ENCODE peak calls at places on chromosomes 1 and 21, in six cellular contexts. One of them, this sample, is unnamed.
A peak's percentile ranks its signal among the peaks of the same experiment; 100 is the strongest.

GRCh38 chr21:35252831-35253230 is 203.7 kb upstream of the RUNX1 start:
- DNase-seq in Calu3: no peak
- DNase-seq in GM06990: no peak
- DNase-seq in glutamatergic neuron: no peak
- DNase-seq in endodermal cell: no peak
- DNase-seq in fibroblast of lung: peak; percentile 28
- DNase-seq in this sample: no peak

GRCh38 chr1:26350701-26351590 is 3.0 kb downstream of the CRYBG2 start:
- DNase-seq in fibroblast of lung: no peak
- DNase-seq in GM06990: no peak
- DNase-seq in glutamatergic neuron: no peak
- DNase-seq in endodermal cell: peak; percentile 83
- DNase-seq in Calu3: no peak
- DNase-seq in this sample: no peak

GRCh38 chr1:216054593-216054992 is 368.7 kb downstream of the USH2A start:
- DNase-seq in GM06990: peak; percentile 17
- DNase-seq in fibroblast of lung: no peak
- DNase-seq in glutamatergic neuron: no peak
- DNase-seq in Calu3: no peak
- DNase-seq in endodermal cell: no peak
- DNase-seq in this sample: no peak

GRCh38 chr21:41458121-41458520 is 32.1 kb downstream of the MX1 start:
- DNase-seq in endodermal cell: no peak
- DNase-seq in fibroblast of lung: no peak
- DNase-seq in Calu3: no peak
- DNase-seq in glutamatergic neuron: no peak
- DNase-seq in GM06990: no peak
- DNase-seq in this sample: no peak

GRCh38 chr1:89044970-89045695 is 19.9 kb downstream of the GBP1 start:
- DNase-seq in endodermal cell: no peak
- DNase-seq in fibroblast of lung: no peak
- DNase-seq in GM06990: no peak
- DNase-seq in glutamatergic neuron: no peak
- DNase-seq in Calu3: no peak
- DNase-seq in this sample: no peak

GRCh38 chr1:99970713-99971255 is 988 bp downstream of the SLC35A3 start:
- DNase-seq in glutamatergic neuron: no peak
- DNase-seq in Calu3: no peak
- DNase-seq in GM06990: no peak
- DNase-seq in endodermal cell: no peak
- DNase-seq in fibroblast of lung: peak; percentile 7
- DNase-seq in this sample: no peak

GRCh38 chr21:37849703-37850102 is 66.6 kb downstream of the KCNJ6 start:
- DNase-seq in Calu3: no peak
- DNase-seq in endodermal cell: no peak
- DNase-seq in glutamatergic neuron: no peak
- DNase-seq in GM06990: no peak
- DNase-seq in fibroblast of lung: peak; percentile 44
- DNase-seq in this sample: no peak

GRCh38 chr1:165833358-165833757 is 5.9 kb downstream of the UCK2 start:
- DNase-seq in glutamatergic neuron: no peak
- DNase-seq in endodermal cell: no peak
- DNase-seq in Calu3: no peak
- DNase-seq in fibroblast of lung: no peak
- DNase-seq in GM06990: no peak
- DNase-seq in this sample: no peak

GRCh38 chr1:228262475-228262874 is 54.6 kb downstream of the OBSCN start:
- DNase-seq in fibroblast of lung: no peak
- DNase-seq in Calu3: no peak
- DNase-seq in glutamatergic neuron: no peak
- DNase-seq in GM06990: no peak
- DNase-seq in endodermal cell: peak; percentile 17
- DNase-seq in this sample: no peak

GRCh38 chr1:228263636-228264035 is 55.8 kb downstream of the OBSCN start:
- DNase-seq in endodermal cell: no peak
- DNase-seq in Calu3: no peak
- DNase-seq in glutamatergic neuron: no peak
- DNase-seq in GM06990: no peak
- DNase-seq in fibroblast of lung: no peak
- DNase-seq in this sample: no peak

GRCh38 chr1:228264100-228264816 is 56.4 kb downstream of the OBSCN start:
- DNase-seq in endodermal cell: no peak
- DNase-seq in Calu3: no peak
- DNase-seq in GM06990: no peak
- DNase-seq in glutamatergic neuron: no peak
- DNase-seq in fibroblast of lung: no peak
- DNase-seq in this sample: peak; percentile 68

GRCh38 chr1:228267962-228268890 is 60.4 kb downstream of the OBSCN start:
- DNase-seq in glutamatergic neuron: no peak
- DNase-seq in endodermal cell: peak; percentile 61
- DNase-seq in Calu3: no peak
- DNase-seq in GM06990: no peak
- DNase-seq in fibroblast of lung: no peak
- DNase-seq in this sample: peak; percentile 75

GRCh38 chr1:228265167-228265566 is 57.3 kb downstream of the OBSCN start:
- DNase-seq in Calu3: no peak
- DNase-seq in glutamatergic neuron: no peak
- DNase-seq in endodermal cell: no peak
- DNase-seq in GM06990: no peak
- DNase-seq in fibroblast of lung: peak; percentile 46
- DNase-seq in this sample: no peak
- TF ChIP-seq CTCF in Calu3: no peak
- TF ChIP-seq CTCF in glutamatergic neuron: no peak
- TF ChIP-seq CTCF in endodermal cell: no peak
- TF ChIP-seq CTCF in GM06990: no peak
- TF ChIP-seq CTCF in fibroblast of lung: peak; percentile 38
- TF ChIP-seq CTCF in this sample: peak; percentile 42

DNA sequence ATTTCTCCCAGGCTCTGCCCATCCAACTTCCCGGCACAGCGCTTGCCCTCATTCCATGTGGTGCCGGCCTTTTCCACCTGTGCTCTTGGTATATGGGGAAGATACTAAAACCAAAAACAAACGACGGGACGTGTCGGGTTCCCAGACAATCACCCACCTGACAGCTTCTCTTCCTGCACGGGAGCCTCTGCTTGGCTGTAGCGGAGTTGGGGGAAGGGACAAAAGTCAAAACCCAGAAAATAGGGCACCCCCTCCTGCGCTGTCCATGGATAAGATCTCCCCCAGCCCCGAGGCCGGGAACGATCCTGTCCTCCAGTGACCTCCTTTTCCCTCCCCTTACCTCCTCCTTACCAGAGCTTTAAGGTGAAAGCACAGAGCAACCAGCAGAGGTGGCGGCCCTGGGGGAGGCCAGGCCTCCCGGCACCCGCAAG is 640 bp downstream of the JTB start:
- DNase-seq in glutamatergic neuron: no peak
- DNase-seq in endodermal cell: no peak
- DNase-seq in fibroblast of lung: no peak
- DNase-seq in Calu3: no peak
- DNase-seq in GM06990: no peak
- DNase-seq in this sample: no peak
- TF ChIP-seq CTCF in glutamatergic neuron: no peak
- TF ChIP-seq CTCF in endodermal cell: no peak
- TF ChIP-seq CTCF in fibroblast of lung: no peak
- TF ChIP-seq CTCF in Calu3: no peak
- TF ChIP-seq CTCF in GM06990: no peak
- TF ChIP-seq CTCF in this sample: no peak

GRCh38 chr1:1777510-1777909 is 760 bp downstream of the NADK start:
- DNase-seq in glutamatergic neuron: no peak
- DNase-seq in fibroblast of lung: peak; percentile 71
- DNase-seq in GM06990: no peak
- DNase-seq in Calu3: no peak
- DNase-seq in endodermal cell: no peak
- DNase-seq in this sample: no peak

GRCh38 chr1:1780598-1781525 is 2.6 kb upstream of the NADK start:
- DNase-seq in endodermal cell: no peak
- DNase-seq in Calu3: no peak
- DNase-seq in GM06990: no peak
- DNase-seq in fibroblast of lung: no peak
- DNase-seq in glutamatergic neuron: no peak
- DNase-seq in this sample: no peak

GRCh38 chr1:1777950-1778826 is at the start of gene NADK:
- DNase-seq in Calu3: peak; percentile 78
- DNase-seq in endodermal cell: peak; percentile 84
- DNase-seq in glutamatergic neuron: peak; percentile 77
- DNase-seq in GM06990: peak; percentile 88
- DNase-seq in fibroblast of lung: peak; percentile 39
- DNase-seq in this sample: peak; percentile 94

GRCh38 chr1:1779691-1780597 is 1.7 kb upstream of the NADK start:
- DNase-seq in glutamatergic neuron: no peak
- DNase-seq in endodermal cell: peak; percentile 73
- DNase-seq in Calu3: peak; percentile 30
- DNase-seq in fibroblast of lung: peak; percentile 63
- DNase-seq in GM06990: peak; percentile 86
- DNase-seq in this sample: no peak

GRCh38 chr1:1778827-1779675 is 781 bp upstream of the NADK start:
- DNase-seq in Calu3: peak; percentile 88
- DNase-seq in GM06990: peak; percentile 99
- DNase-seq in endodermal cell: peak; percentile 95
- DNase-seq in fibroblast of lung: no peak
- DNase-seq in glutamatergic neuron: peak; percentile 51
- DNase-seq in this sample: no peak
- TF ChIP-seq CTCF in Calu3: peak; percentile 21
- TF ChIP-seq CTCF in GM06990: peak; percentile 52
- TF ChIP-seq CTCF in endodermal cell: peak; percentile 71
- TF ChIP-seq CTCF in fibroblast of lung: no peak
- TF ChIP-seq CTCF in glutamatergic neuron: no peak
- TF ChIP-seq CTCF in this sample: no peak

GRCh38 chr1:248703674-248704073 is 1.1 kb upstream of the OR14I1 start:
- DNase-seq in endodermal cell: no peak
- DNase-seq in fibroblast of lung: no peak
- DNase-seq in GM06990: no peak
- DNase-seq in Calu3: no peak
- DNase-seq in glutamatergic neuron: no peak
- DNase-seq in this sample: no peak
- TF ChIP-seq CTCF in endodermal cell: no peak
- TF ChIP-seq CTCF in fibroblast of lung: no peak
- TF ChIP-seq CTCF in GM06990: peak; percentile 3
- TF ChIP-seq CTCF in Calu3: no peak
- TF ChIP-seq CTCF in glutamatergic neuron: no peak
- TF ChIP-seq CTCF in this sample: no peak

GRCh38 chr1:201214461-201214860 is 23.8 kb downstream of the IGFN1 start:
- DNase-seq in glutamatergic neuron: no peak
- DNase-seq in fibroblast of lung: no peak
- DNase-seq in Calu3: no peak
- DNase-seq in GM06990: no peak
- DNase-seq in endodermal cell: peak; percentile 75
- DNase-seq in this sample: no peak
- TF ChIP-seq CTCF in glutamatergic neuron: no peak
- TF ChIP-seq CTCF in fibroblast of lung: no peak
- TF ChIP-seq CTCF in Calu3: no peak
- TF ChIP-seq CTCF in GM06990: peak; percentile 27
- TF ChIP-seq CTCF in endodermal cell: peak; percentile 71
- TF ChIP-seq CTCF in this sample: no peak

DNA sequence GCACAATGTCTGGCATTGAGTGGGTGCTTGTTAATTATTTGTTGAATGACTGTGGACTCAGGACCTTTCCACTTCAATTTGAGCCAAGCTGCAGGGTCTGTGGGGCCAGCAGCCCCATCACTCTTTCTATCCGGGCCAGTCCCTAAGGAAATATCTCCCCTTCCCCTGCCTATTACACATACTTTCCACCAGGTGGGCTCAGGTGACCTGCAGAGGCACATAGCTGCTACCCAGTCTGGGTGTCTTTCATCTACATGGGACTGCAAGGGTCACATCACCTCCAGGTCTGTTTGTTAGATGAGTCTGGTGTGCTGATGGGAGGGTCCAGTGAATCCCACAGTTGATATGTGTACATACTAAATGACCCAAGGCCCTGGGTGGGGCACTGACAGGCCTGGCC is 59.6 kb upstream of the KDM4A start:
- DNase-seq in glutamatergic neuron: no peak
- DNase-seq in fibroblast of lung: no peak
- DNase-seq in Calu3: peak; percentile 9
- DNase-seq in GM06990: no peak
- DNase-seq in endodermal cell: peak; percentile 70
- DNase-seq in this sample: no peak
- TF ChIP-seq CTCF in glutamatergic neuron: no peak
- TF ChIP-seq CTCF in fibroblast of lung: peak; percentile 5
- TF ChIP-seq CTCF in Calu3: peak; percentile 23
- TF ChIP-seq CTCF in GM06990: no peak
- TF ChIP-seq CTCF in endodermal cell: peak; percentile 80
- TF ChIP-seq CTCF in this sample: no peak

GRCh38 chr1:7538849-7539771 is 232.0 kb upstream of the VAMP3 start:
- DNase-seq in Calu3: no peak
- DNase-seq in glutamatergic neuron: peak; percentile 22
- DNase-seq in GM06990: no peak
- DNase-seq in fibroblast of lung: no peak
- DNase-seq in endodermal cell: peak; percentile 61
- DNase-seq in this sample: no peak
- TF ChIP-seq CTCF in Calu3: no peak
- TF ChIP-seq CTCF in glutamatergic neuron: no peak
- TF ChIP-seq CTCF in GM06990: no peak
- TF ChIP-seq CTCF in fibroblast of lung: peak; percentile 11
- TF ChIP-seq CTCF in endodermal cell: no peak
- TF ChIP-seq CTCF in this sample: no peak

DNA sequence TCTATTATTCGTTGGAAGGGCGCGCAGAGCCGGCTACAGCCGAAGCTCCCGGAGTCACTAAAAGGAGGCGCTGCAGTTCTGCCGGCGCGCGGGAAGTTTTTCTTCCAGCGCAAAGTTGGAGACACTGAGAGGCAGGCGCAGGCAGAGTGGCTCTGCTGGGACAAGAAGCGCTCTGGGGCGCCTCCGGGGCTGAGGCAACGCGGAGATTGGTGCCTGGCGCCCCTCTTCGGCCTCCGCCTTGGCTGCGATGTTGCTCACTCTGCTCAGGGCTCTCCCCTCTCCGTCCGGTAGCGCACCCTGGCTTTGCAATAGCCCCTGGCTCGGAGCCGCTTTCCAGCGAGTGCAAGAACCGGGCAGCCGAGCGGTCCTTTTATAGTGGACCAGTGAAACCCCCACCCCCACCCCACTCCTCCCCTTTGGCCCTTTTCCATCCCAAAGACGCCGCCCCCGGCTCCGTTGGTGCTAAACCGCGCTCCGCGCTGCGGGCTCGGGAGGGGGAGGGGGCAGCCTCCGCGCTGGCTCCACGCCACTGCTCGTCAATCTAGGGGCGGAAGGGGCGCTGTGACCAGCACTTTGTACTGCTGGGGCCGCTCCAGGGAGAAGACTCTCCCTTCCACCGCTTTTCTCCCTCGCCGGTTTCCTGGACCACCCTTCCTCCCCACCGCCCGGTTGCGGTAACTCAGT is at the start of gene ADAMTS1:
- DNase-seq in fibroblast of lung: peak; percentile 96
- DNase-seq in Calu3: peak; percentile 71
- DNase-seq in glutamatergic neuron: peak; percentile 83
- DNase-seq in endodermal cell: peak; percentile 98
- DNase-seq in GM06990: no peak
- DNase-seq in this sample: peak; percentile 96
- TF ChIP-seq CTCF in fibroblast of lung: no peak
- TF ChIP-seq CTCF in Calu3: no peak
- TF ChIP-seq CTCF in glutamatergic neuron: no peak
- TF ChIP-seq CTCF in endodermal cell: peak; percentile 59
- TF ChIP-seq CTCF in GM06990: no peak
- TF ChIP-seq CTCF in this sample: peak; percentile 19

This sample was measured in osteocyte.